ENCODE peak calls at places on chromosomes 13 and 19, in nine cellular contexts. W, M, L, K, B, C, D, G and U are unnamed samples. For H3K36me3, the result is how much of the 10 kb centered on the place peaks cover.

GRCh38 chr19:41689993-41690800 is 2.1 kb upstream of the CEACAM7 start:
- DNase-seq in K (no peak), W (no peak), D (no peak), L (no peak), G (no peak), C (no peak), M (no peak), B (no peak), U (no peak)

GRCh38 chr19:7862413-7862951 is 11.7 kb downstream of the PRR36 start:
- DNase-seq in C (peak), B (no peak), W (peak), G (peak), M (peak), L (peak), K (peak), D (no peak), U (peak)

GRCh38 chr13:104671901-104672300 is 1605.7 kb upstream of the SLC10A2 start:
- DNase-seq in B (no peak), G (no peak), C (no peak), W (no peak), K (no peak), M (no peak), D (no peak), L (no peak), U (no peak)

GRCh38 chr13:89923052-89923451 is 1424.4 kb upstream of the MIR17HG start:
- DNase-seq in B (no peak), G (no peak), K (no peak), D (no peak), W (no peak), C (no peak), M (no peak), L (no peak), U (no peak)

GRCh38 chr13:43128504-43128929 is 105.1 kb downstream of the DNAJC15 start:
- DNase-seq in L (no peak), W (no peak), K (no peak), D (no peak), B (peak), M (no peak), G (no peak), C (no peak), U (peak)

GRCh38 chr13:107373551-107373950 is 805.6 kb upstream of the ARGLU1 start:
- DNase-seq in M (no peak), W (no peak), C (no peak), L (no peak), B (no peak), G (no peak), K (no peak), D (no peak), U (no peak)

GRCh38 chr19:3576696-3577443 is 4.1 kb downstream of the HMG20B start:
- DNase-seq in C (peak), K (no peak), L (no peak), W (peak), M (peak), G (peak), D (peak), B (no peak), U (no peak)

GRCh38 chr13:77859450-77859849 is 59.2 kb downstream of the EDNRB start:
- DNase-seq in M (no peak), W (peak), B (no peak), G (no peak), D (no peak), K (no peak), C (peak), L (no peak), U (no peak)

GRCh38 chr13:26095846-26096245 is 44.0 kb upstream of the SHISA2 start:
- DNase-seq in M (no peak), K (no peak), B (no peak), C (no peak), L (no peak), D (no peak), W (no peak), G (no peak), U (no peak)

GRCh38 chr13:31134055-31134711 is 27.5 kb downstream of the HSPH1 start:
- DNase-seq in K (no peak), C (no peak), D (no peak), M (no peak), G (no peak), L (no peak), B (no peak), W (no peak), U (no peak)

GRCh38 chr13:34647379-34647778 is 294.7 kb upstream of the NBEA start:
- DNase-seq in B (no peak), M (no peak), W (no peak), D (no peak), G (no peak), C (no peak), L (no peak), K (no peak), U (no peak)

GRCh38 chr19:31698352-31698751 is 349.1 kb upstream of the TSHZ3 start:
- DNase-seq in W (no peak), D (no peak), C (no peak), G (no peak), K (no peak), L (no peak), M (no peak), B (no peak), U (no peak)

GRCh38 chr13:110092869-110093268 is 214.1 kb downstream of the COL4A1 start:
- DNase-seq in K (no peak), B (no peak), G (no peak), L (no peak), M (no peak), C (no peak), D (no peak), W (no peak), U (no peak)

GRCh38 chr13:51298812-51299211 is 40.7 kb upstream of the SERPINE3 start:
- DNase-seq in W (no peak), L (no peak), D (no peak), B (no peak), G (no peak), K (no peak), C (no peak), M (no peak), U (no peak)

GRCh38 chr13:105608132-105608531 is 927.3 kb downstream of the EFNB2 start:
- DNase-seq in B (no peak), K (no peak), W (no peak), M (no peak), C (no peak), D (no peak), G (no peak), L (no peak), U (no peak)

GRCh38 chr13:28067526-28067925 is 32.9 kb downstream of the FLT3 start:
- DNase-seq in M (no peak), K (no peak), L (no peak), W (no peak), D (no peak), B (no peak), G (no peak), C (no peak), U (no peak)

GRCh38 chr13:21970172-21970571 is 299.3 kb downstream of the FGF9 start:
- DNase-seq in G (no peak), L (no peak), B (no peak), M (no peak), K (no peak), W (no peak), C (no peak), D (no peak), U (no peak)

GRCh38 chr19:48933382-48933932 is at the start of gene DHDH:
- DNase-seq in W (peak), L (peak), M (peak), K (peak), G (peak), D (peak), C (peak), B (peak), U (peak)

GRCh38 chr19:7010722-7011593 is 10.3 kb downstream of the MBD3L2B start:
- DNase-seq in D (no peak), C (no peak), K (no peak), G (no peak), B (no peak), L (no peak), M (no peak), W (no peak), U (no peak)

GRCh38 chr13:87356314-87356713 is 314.9 kb upstream of the SLITRK5 start:
- DNase-seq in G (no peak), D (no peak), L (no peak), W (no peak), B (no peak), K (peak), C (no peak), M (no peak), U (no peak)

GRCh38 chr13:31431722-31432137 is 232.0 kb downstream of the B3GLCT start:
- DNase-seq in C (peak), M (peak), W (peak), L (peak), B (peak), D (peak), K (no peak), G (peak), U (peak)

GRCh38 chr13:101144808-101145419 is 271.4 kb downstream of the NALCN start:
- DNase-seq in L (peak), D (no peak), B (no peak), C (no peak), G (peak), W (no peak), M (peak), K (no peak), U (no peak)

GRCh38 chr19:17553256-17553655 is 2.2 kb upstream of the COLGALT1 start:
- DNase-seq in W (peak), M (peak), B (peak), D (no peak), C (peak), L (no peak), G (peak), K (no peak), U (no peak)

GRCh38 chr13:46728777-46729176 is 68.2 kb downstream of the ESD start:
- DNase-seq in W (no peak), B (no peak), M (peak), K (no peak), G (no peak), C (no peak), D (no peak), L (no peak), U (peak)
- TF ChIP-seq CTCF in W (no peak), B (no peak), M (no peak), K (no peak), G (no peak), C (no peak), D (no peak), L (no peak), U (peak)

DNA sequence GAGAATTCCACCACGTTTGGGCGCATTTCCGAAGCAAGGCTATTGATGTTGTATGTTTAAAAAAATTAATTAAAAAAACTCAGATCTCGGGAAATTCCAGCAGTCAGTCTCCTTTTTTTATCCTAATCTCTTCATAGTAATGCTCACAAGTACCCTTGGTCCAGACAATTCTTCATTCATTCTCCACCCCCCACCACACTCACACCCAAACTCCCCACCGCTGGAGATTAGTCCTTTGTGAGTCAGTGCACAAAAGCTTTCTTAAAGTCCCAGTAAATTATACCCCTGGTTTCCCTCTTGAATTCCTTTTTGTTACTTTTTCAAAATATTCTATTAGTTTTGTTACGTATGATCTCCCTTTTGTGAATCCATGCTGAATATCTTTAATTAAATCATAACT is 274.6 kb downstream of the ZNF536 start:
- DNase-seq in G (no peak), K (no peak), W (no peak), L (no peak), B (no peak), M (no peak), C (no peak), D (no peak), U (no peak)
- H3K4me3 ChIP-seq in G (no peak), K (no peak), W (no peak), L (no peak), B (no peak), M (no peak), C (no peak), D (no peak), U (no peak)

GRCh38 chr19:16190198-16190597 is 5.0 kb downstream of the FAM32A start:
- DNase-seq in L (no peak), D (no peak), M (no peak), C (no peak), W (no peak), K (no peak), B (no peak), G (no peak), U (no peak)
- H3K36me3 ChIP-seq in L (under half), D (under half), M (under half), C (under half), W (under half), K (half or more), B (half or more), G (under half), U (under half)

GRCh38 chr13:39268398-39268797 is 230.1 kb downstream of the NHLRC3 start:
- DNase-seq in C (no peak), L (no peak), W (no peak), K (no peak), G (no peak), B (no peak), D (no peak), M (no peak), U (no peak)

GRCh38 chr13:39266426-39266825 is 228.2 kb downstream of the NHLRC3 start:
- DNase-seq in L (no peak), B (no peak), K (no peak), W (no peak), D (no peak), C (no peak), G (no peak), M (no peak), U (no peak)

GRCh38 chr13:39263531-39263930 is 225.3 kb downstream of the NHLRC3 start:
- DNase-seq in B (no peak), G (no peak), W (no peak), D (no peak), M (no peak), L (no peak), C (no peak), K (no peak), U (no peak)

GRCh38 chr13:39259371-39259770 is 221.1 kb downstream of the NHLRC3 start:
- DNase-seq in W (no peak), B (no peak), K (no peak), M (no peak), C (no peak), L (no peak), D (no peak), G (no peak), U (peak)

DNA sequence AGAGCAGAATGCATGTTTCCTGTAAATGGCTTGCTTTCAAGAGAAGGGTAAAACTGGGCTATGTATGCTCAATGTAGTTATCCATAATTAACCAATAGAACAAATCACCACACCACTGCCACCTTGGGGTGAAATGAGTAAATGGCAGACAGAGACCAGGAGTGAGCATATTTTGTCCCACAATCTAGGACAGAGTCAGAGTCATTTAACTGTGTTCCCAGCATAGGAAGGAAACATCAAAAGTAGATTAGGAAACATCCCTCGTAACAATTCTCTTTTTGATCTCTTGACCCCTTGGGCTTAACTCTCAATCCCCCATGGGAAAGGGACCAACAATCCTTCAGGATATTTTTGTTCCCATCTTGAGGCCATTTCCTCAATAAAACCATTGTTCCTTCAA is 224.8 kb downstream of the NHLRC3 start:
- DNase-seq in M (peak), L (peak), W (peak), D (no peak), G (peak), K (no peak), C (peak), B (peak), U (no peak)
- TF ChIP-seq CTCF in M (peak), L (peak), W (no peak), D (peak), G (peak), K (peak), C (peak), B (peak), U (peak)